ENCODE peak calls at places on chromosomes 5 and 9, in five cellular contexts. Q is NCI-H1417, W is GM04504, G is HEK293T, B is LoVo. K is an unnamed sample.
A peak's percentile ranks its signal among the peaks of the same experiment; 100 is the strongest.

GRCh38 chr9:92654481-92655301 is 15.2 kb downstream of the IPPK start:
- DNase-seq in B (no peak), Q (no peak), W (no peak), G (no peak), K (no peak)

GRCh38 chr9:115333671-115334070 is 215.7 kb upstream of the TNC start:
- DNase-seq in G (no peak), Q (no peak), W (no peak), B (no peak), K (no peak)

GRCh38 chr5:142422426-142422825 is 97.6 kb upstream of the SPRY4 start:
- DNase-seq in W (no peak), Q (no peak), G (no peak), B (no peak), K (no peak)

GRCh38 chr9:94586814-94587213 is 6.8 kb downstream of the FBP2 start:
- DNase-seq in B (no peak), Q (no peak), W (no peak), G (no peak), K (no peak)

GRCh38 chr5:8138884-8139283 is 269.9 kb downstream of the MTRR start:
- DNase-seq in B (no peak), W (no peak), G (no peak), Q (no peak), K (no peak)

GRCh38 chr5:132459983-132460834 is 30.4 kb downstream of the IRF1 start:
- DNase-seq in B (no peak), G (no peak), W (no peak), Q (no peak), K (no peak)

GRCh38 chr5:74865293-74865798 is 841 bp downstream of the FAM169A start:
- DNase-seq in G (peak; percentile 27), B (no peak), Q (no peak), W (no peak), K (no peak)

GRCh38 chr9:1881708-1882351 is 133.3 kb upstream of the SMARCA2 start:
- DNase-seq in G (no peak), B (no peak), W (no peak), Q (no peak), K (no peak)

GRCh38 chr9:6870650-6871477 is 113.1 kb downstream of the KDM4C start:
- DNase-seq in Q (no peak), W (no peak), G (no peak), B (no peak), K (no peak)

GRCh38 chr5:155418960-155419579 is 405.5 kb downstream of the KIF4B start:
- DNase-seq in G (no peak), B (no peak), W (no peak), Q (no peak), K (no peak)